ENCODE peak calls at places on chromosomes 11 and 22, in four cellular contexts. N is CD8-positive, alpha-beta T cell; S is sigmoid colon; Z is esophagus squamous epithelium. B is an unnamed sample.

GRCh38 chr22:28450109-28450508 is 229.5 kb downstream of the TTC28 start:
- DNase-seq in S (no peak), N (no peak), Z (no peak), B (no peak)

GRCh38 chr22:41528132-41528766 is 16.0 kb downstream of the POLR3H start:
- DNase-seq in N (no peak), S (no peak), Z (no peak), B (no peak)

GRCh38 chr11:38718659-38719058 is 2120.6 kb upstream of the RAG2 start:
- DNase-seq in S (no peak), N (no peak), Z (no peak), B (no peak)

GRCh38 chr22:41479671-41480396 is 10.9 kb downstream of the ACO2 start:
- DNase-seq in S (no peak), N (no peak), Z (no peak), B (no peak)

GRCh38 chr11:31120428-31120827 is 249.1 kb downstream of the DCDC1 start:
- DNase-seq in N (no peak), S (no peak), Z (no peak), B (no peak)

GRCh38 chr22:33811686-33812085 is 108.6 kb downstream of the LARGE1 start:
- DNase-seq in N (no peak), S (peak; percentile 95), Z (no peak), B (no peak)

GRCh38 chr22:46686221-46686872 is 51.7 kb downstream of the CERK start:
- DNase-seq in S (no peak), N (no peak), Z (no peak), B (peak; percentile 78)

GRCh38 chr11:61985863-61986262 is 18.4 kb upstream of the FTH1 start:
- DNase-seq in S (no peak), Z (no peak), N (no peak), B (no peak)

GRCh38 chr11:77999446-77999845 is 5.0 kb upstream of the INTS4 start:
- DNase-seq in Z (no peak), N (no peak), S (no peak), B (no peak)

GRCh38 chr11:73384531-73384870 is 8.3 kb downstream of the RELT start:
- DNase-seq in S (no peak), Z (no peak), N (no peak), B (no peak)

GRCh38 chr11:73382183-73382582 is 6.0 kb downstream of the RELT start:
- DNase-seq in S (no peak), Z (no peak), N (no peak), B (no peak)

GRCh38 chr11:73384127-73384441 is 7.9 kb downstream of the RELT start:
- DNase-seq in N (no peak), Z (no peak), S (no peak), B (no peak)

GRCh38 chr11:73382747-73383146 is 6.5 kb downstream of the RELT start:
- DNase-seq in N (no peak), S (no peak), Z (no peak), B (no peak)

GRCh38 chr11:73383249-73384126 is 7.3 kb downstream of the RELT start:
- DNase-seq in S (no peak), Z (no peak), N (no peak), B (no peak)
- H3K27ac ChIP-seq in S (no peak overlapping the region), Z (peak overlapping the region; percentile 26), N (no peak overlapping the region), B (peak overlapping the region; percentile 79)

GRCh38 chr22:44092636-44093220 is 68.6 kb downstream of the PARVB start:
- DNase-seq in N (no peak), Z (no peak), S (peak; percentile 36), B (no peak)

GRCh38 chr22:44090571-44090905 is 66.4 kb downstream of the PARVB start:
- DNase-seq in Z (no peak), N (no peak), S (peak; percentile 53), B (no peak)

GRCh38 chr22:44089717-44090570 is 65.8 kb downstream of the PARVB start:
- DNase-seq in N (no peak), S (peak; percentile 60), Z (no peak), B (no peak)

GRCh38 chr22:44091021-44091721 is 67.1 kb downstream of the PARVB start:
- DNase-seq in S (peak; percentile 62), Z (no peak), N (no peak), B (no peak)

GRCh38 chr22:44091751-44092150 is 67.6 kb downstream of the PARVB start:
- DNase-seq in S (peak; percentile 57), Z (no peak), N (no peak), B (no peak)
- TF ChIP-seq CTCF in S (no peak), Z (no peak), N (no peak), B (no peak)

DNA sequence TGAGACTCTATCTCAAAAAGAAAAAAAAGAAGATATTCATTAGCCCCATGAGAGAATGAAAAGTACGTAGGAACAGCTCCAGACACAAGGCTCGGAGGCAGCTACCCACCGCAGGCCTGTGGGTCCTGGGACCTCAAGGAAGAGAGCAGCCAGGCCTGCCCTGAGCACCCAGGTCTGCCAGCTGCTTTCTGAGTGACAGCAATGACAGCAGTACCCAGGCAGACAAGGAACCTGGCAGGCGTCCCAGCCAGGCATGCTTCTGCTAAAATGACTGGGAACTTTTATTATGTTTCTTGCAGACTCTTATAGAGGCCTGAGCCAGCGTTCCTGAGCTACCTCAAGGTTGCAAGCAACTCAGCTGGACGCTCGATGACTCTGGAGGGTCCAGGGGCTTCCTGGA is 31.6 kb downstream of the CPT1A start:
- DNase-seq in N (no peak), S (no peak), Z (no peak), B (no peak)
- H3K27ac ChIP-seq in N (no peak overlapping the region), S (no peak overlapping the region), Z (no peak overlapping the region), B (peak overlapping the region; percentile 39)

GRCh38 chr11:65894034-65894591 is 3.6 kb downstream of the CCDC85B start:
- DNase-seq in N (no peak), Z (no peak), S (no peak), B (peak; percentile 95)

GRCh38 chr11:65888163-65888814 is at the start of gene FIBP:
- DNase-seq in Z (peak; percentile 88), N (peak; percentile 94), S (peak; percentile 99), B (peak; percentile 100)

GRCh38 chr11:65890324-65891179 is at the start of gene CCDC85B:
- DNase-seq in N (peak; percentile 98), Z (peak; percentile 91), S (peak; percentile 100), B (peak; percentile 99)

GRCh38 chr11:65892661-65893317 is 2.3 kb downstream of the CCDC85B start:
- DNase-seq in N (no peak), Z (no peak), S (no peak), B (peak; percentile 81)

GRCh38 chr11:65891180-65892136 is 985 bp downstream of the CCDC85B start:
- DNase-seq in S (peak; percentile 81), Z (no peak), N (no peak), B (peak; percentile 90)
- TF ChIP-seq CTCF in S (no peak), Z (no peak), N (peak; percentile 33), B (peak; percentile 48)

GRCh38 chr22:36419912-36420882 is 32.4 kb upstream of the MYH9 start:
- DNase-seq in S (no peak), N (no peak), Z (no peak), B (no peak)
- H3K27ac ChIP-seq in S (peak overlapping the region; percentile 68), N (no peak overlapping the region), Z (peak overlapping the region; percentile 85), B (peak overlapping the region; percentile 74)

GRCh38 chr11:119315139-119316016 is 1.6 kb downstream of the MCAM start:
- DNase-seq in N (no peak), S (peak; percentile 79), Z (no peak), B (peak; percentile 87)
- TF ChIP-seq CTCF in N (no peak), S (no peak), Z (no peak), B (peak; percentile 11)

DNA sequence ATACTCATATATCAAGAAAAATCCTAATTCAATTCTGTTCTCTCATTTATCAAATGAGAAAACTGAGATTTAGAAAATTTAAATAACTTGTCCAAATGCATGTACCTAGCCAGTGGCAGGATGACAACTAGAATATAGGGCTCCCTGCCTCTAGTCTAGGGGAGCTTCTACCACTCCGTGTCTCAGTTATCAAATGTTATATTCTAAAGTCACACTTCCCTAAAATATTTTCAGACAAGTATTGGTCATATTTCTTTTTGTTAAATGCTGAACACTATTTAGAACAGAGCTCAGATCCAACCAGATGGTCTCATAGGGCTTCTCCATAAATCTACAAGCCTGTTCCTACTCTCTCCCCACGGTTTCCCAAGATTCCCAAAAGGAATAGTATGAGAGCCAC is 26.3 kb downstream of the KCNJ1 start:
- DNase-seq in N (no peak), S (no peak), Z (no peak), B (no peak)
- H3K27ac ChIP-seq in N (no peak overlapping the region), S (no peak overlapping the region), Z (no peak overlapping the region), B (peak overlapping the region; percentile 67)

DNA sequence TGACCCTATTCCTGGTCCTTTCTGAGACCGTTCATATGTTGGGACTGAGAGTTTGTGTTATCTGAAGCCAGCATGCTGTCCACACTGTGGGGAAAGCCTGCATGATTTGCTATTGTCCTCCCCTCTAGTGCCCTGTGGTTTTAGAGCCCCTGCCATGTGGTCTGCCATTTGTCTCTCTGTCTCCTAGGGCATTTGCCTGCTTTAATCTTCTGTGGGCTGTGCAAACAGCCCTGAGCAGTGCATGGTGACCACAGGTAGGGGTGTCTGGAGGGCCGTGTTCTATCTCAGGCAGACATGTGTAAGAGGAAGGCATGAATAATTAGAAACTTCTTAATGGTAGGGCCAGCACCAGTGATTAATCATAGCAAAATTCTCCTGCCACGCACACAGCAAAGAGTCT is 23.0 kb downstream of the AMPD3 start:
- DNase-seq in S (no peak), Z (no peak), N (no peak), B (no peak)
- TF ChIP-seq CTCF in S (no peak), Z (no peak), N (no peak), B (no peak)

DNA sequence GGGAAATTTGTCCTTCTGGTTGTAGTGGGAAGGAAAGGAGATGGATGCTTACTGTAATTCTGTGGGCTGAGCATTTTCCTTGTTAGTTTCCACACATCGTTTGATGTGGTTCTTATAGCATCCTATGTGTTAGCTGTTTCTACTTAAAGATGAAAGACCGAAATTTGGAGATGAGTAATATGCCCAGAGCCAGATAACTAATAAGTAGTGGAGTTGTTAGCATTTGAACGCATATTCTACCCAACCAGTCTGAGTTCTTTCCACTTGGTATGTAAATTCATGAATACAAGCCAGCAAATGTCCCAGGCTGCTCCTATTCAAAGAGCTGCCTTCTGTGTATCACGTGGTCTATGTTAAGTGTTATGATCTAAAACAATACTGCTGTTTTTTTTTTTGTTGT is 14.6 kb downstream of the SPECC1L start:
- DNase-seq in Z (no peak), N (no peak), S (no peak), B (no peak)
- H3K27ac ChIP-seq in Z (peak overlapping the region; percentile 21), N (no peak overlapping the region), S (peak overlapping the region; percentile 86), B (peak overlapping the region; percentile 33)